ENCODE peak calls at places on chromosomes 7 and 10, in four cellular contexts. I is NB4, H is NCI-H2171, T is hepatocyte. L is an unnamed sample.

GRCh38 chr10:128064615-128065580 is 61.3 kb downstream of the MKI67 start:
- DNase-seq in H (no peak), T (no peak), I (peak; percentile 99), L (peak; percentile 98)

GRCh38 chr7:121016976-121017375 is 28.5 kb downstream of the CPED1 start:
- DNase-seq in H (no peak), T (no peak), I (no peak), L (no peak)

GRCh38 chr7:141415999-141416398 is 135.2 kb upstream of the AGK start:
- DNase-seq in T (no peak), I (no peak), H (no peak), L (no peak)

GRCh38 chr10:104622598-104623209 is 18.4 kb upstream of the SORCS3 start:
- DNase-seq in T (peak; percentile 67), H (peak; percentile 1), I (peak; percentile 15), L (peak; percentile 2)

GRCh38 chr7:123616244-123616643 is 14.6 kb downstream of the ASB15 start:
- DNase-seq in H (no peak), I (no peak), T (no peak), L (no peak)

GRCh38 chr10:96991313-96991841 is 159.3 kb downstream of the LCOR start:
- DNase-seq in T (no peak), H (no peak), I (no peak), L (no peak)

GRCh38 chr10:68118657-68119056 is 9.4 kb downstream of the MYPN start:
- DNase-seq in I (no peak), H (no peak), T (no peak), L (no peak)

GRCh38 chr10:86335831-86336230 is 30.8 kb downstream of the GRID1 start:
- DNase-seq in T (no peak), H (no peak), I (no peak), L (no peak)

GRCh38 chr10:126369125-126369708 is 19.1 kb downstream of the ADAM12 start:
- DNase-seq in T (no peak), H (no peak), I (no peak), L (no peak)

GRCh38 chr10:79184141-79184625 is 115.4 kb downstream of the ZMIZ1 start:
- DNase-seq in I (no peak), T (peak; percentile 77), H (no peak), L (no peak)

GRCh38 chr10:131764929-131765328 is 135.9 kb upstream of the PPP2R2D start:
- DNase-seq in T (no peak), I (no peak), H (no peak), L (no peak)

GRCh38 chr7:103343758-103344452 is 662 bp downstream of the DNAJC2 start:
- DNase-seq in T (peak; percentile 42), I (peak; percentile 73), H (no peak), L (peak; percentile 30)

GRCh38 chr7:133916621-133917020 is 210.5 kb upstream of the LRGUK start:
- DNase-seq in I (no peak), T (no peak), H (no peak), L (no peak)

GRCh38 chr7:152462995-152463713 is 27.4 kb upstream of the KMT2C start:
- DNase-seq in H (peak; percentile 49), I (no peak), T (peak; percentile 81), L (no peak)

GRCh38 chr7:50615519-50615845 is 50.3 kb upstream of the DDC start:
- DNase-seq in H (no peak), I (no peak), T (no peak), L (no peak)

GRCh38 chr7:131769241-131769640 is 212.8 kb upstream of the PODXL start:
- DNase-seq in H (no peak), T (no peak), I (peak; percentile 55), L (no peak)

GRCh38 chr10:115209133-115209532 is 116.0 kb downstream of the ATRNL1 start:
- DNase-seq in H (no peak), I (no peak), T (no peak), L (no peak)

GRCh38 chr10:48604408-48605263 is at the start of gene ARHGAP22:
- DNase-seq in I (no peak), T (peak; percentile 32), H (no peak), L (no peak)

GRCh38 chr7:151110941-151111645 is 24.8 kb downstream of the AGAP3 start:
- DNase-seq in I (peak; percentile 72), H (peak; percentile 49), T (peak; percentile 87), L (peak; percentile 50)

GRCh38 chr7:155295511-155295910 is 2.2 kb upstream of the INSIG1 start:
- DNase-seq in T (no peak), I (peak; percentile 59), H (no peak), L (no peak)

GRCh38 chr10:78780551-78780961 is 288.2 kb upstream of the ZMIZ1 start:
- DNase-seq in H (no peak), I (no peak), T (no peak), L (no peak)

GRCh38 chr10:124482401-124482800 is 20.8 kb downstream of the LHPP start:
- DNase-seq in T (no peak), I (no peak), H (peak; percentile 9), L (no peak)

GRCh38 chr7:149830997-149831729 is 7.0 kb upstream of the ZNF862 start:
- DNase-seq in H (no peak), T (no peak), I (no peak), L (no peak)

GRCh38 chr7:29442146-29442545 is 121.5 kb upstream of the PRR15 start:
- DNase-seq in T (no peak), I (peak; percentile 11), H (peak; percentile 33), L (no peak)

GRCh38 chr10:62027841-62028501 is 126.5 kb downstream of the ARID5B start:
- DNase-seq in I (no peak), T (peak; percentile 37), H (no peak), L (no peak)

GRCh38 chr10:75233444-75234016 is 2.2 kb downstream of the COMTD1 start:
- DNase-seq in H (peak; percentile 30), T (no peak), I (peak; percentile 48), L (no peak)

GRCh38 chr7:151732834-151733585 is 143.9 kb downstream of the PRKAG2 start:
- DNase-seq in H (no peak), I (no peak), T (no peak), L (no peak)

GRCh38 chr7:54546081-54546985 is 4.2 kb downstream of the VSTM2A start:
- DNase-seq in T (peak; percentile 48), H (no peak), I (no peak), L (no peak)

GRCh38 chr7:6271694-6272371 is 591 bp downstream of the CYTH3 start:
- DNase-seq in H (no peak), I (peak; percentile 65), T (peak; percentile 19), L (no peak)

GRCh38 chr7:65980478-65981250 is 1.3 kb downstream of the GUSB start:
- DNase-seq in H (no peak), I (peak; percentile 90), T (peak; percentile 21), L (peak; percentile 82)

GRCh38 chr7:120950026-120950538 is 495 bp upstream of the ING3 start:
- DNase-seq in H (no peak), T (no peak), I (peak; percentile 19), L (no peak)

GRCh38 chr7:79552463-79552862 is 99.0 kb upstream of the MAGI2 start:
- DNase-seq in I (no peak), T (no peak), H (no peak), L (no peak)

GRCh38 chr7:151142686-151143040 is 24.8 kb downstream of the GBX1 start:
- DNase-seq in I (no peak), T (no peak), H (peak; percentile 4), L (no peak)

GRCh38 chr10:97043563-97043855 is 142.2 kb downstream of the SLIT1 start:
- DNase-seq in H (no peak), I (no peak), T (no peak), L (no peak)

GRCh38 chr7:22782616-22783232 is 39.9 kb downstream of the TOMM7 start:
- DNase-seq in H (no peak), I (peak; percentile 73), T (peak; percentile 42), L (peak; percentile 61)

GRCh38 chr7:33933611-33934281 is 28.4 kb downstream of the BMPER start:
- DNase-seq in T (no peak), H (no peak), I (no peak), L (no peak)

L was measured in AML-193.